ENCODE peak calls at places on chromosomes 2 and 18, in nine cellular contexts. One of them, this sample, is unnamed.

GRCh38 chr2:66569321-66569851 is 134.5 kb downstream of the MEIS1 start:
- DNase-seq in epithelial cell of prostate: no peak
- DNase-seq in H54: no peak
- DNase-seq in stimulated activated naive B cell treated with anti-CD40 and anti-IgM and Interleukin-4, amounts not matched to agents 10 μg/mL and 1 μg/mL and 100 μg/mL, for 72 hours: no peak
- DNase-seq in NCI-H774: peak; percentile 12
- DNase-seq in GF-D8: peak; percentile 23
- DNase-seq in foreskin keratinocyte: no peak
- DNase-seq in NT2/D1: no peak
- DNase-seq in K562: no peak
- DNase-seq in this sample: no peak

GRCh38 chr18:12645751-12646203 is 12.1 kb downstream of the SPIRE1 start:
- DNase-seq in epithelial cell of prostate: no peak
- DNase-seq in H54: no peak
- DNase-seq in stimulated activated naive B cell treated with anti-CD40 and anti-IgM and Interleukin-4, amounts not matched to agents 10 μg/mL and 1 μg/mL and 100 μg/mL, for 72 hours: no peak
- DNase-seq in NCI-H774: peak; percentile 20
- DNase-seq in GF-D8: no peak
- DNase-seq in foreskin keratinocyte: no peak
- DNase-seq in NT2/D1: no peak
- DNase-seq in K562: no peak
- DNase-seq in this sample: no peak

GRCh38 chr2:101114268-101114783 is 36.9 kb downstream of the TBC1D8 start:
- DNase-seq in epithelial cell of prostate: no peak
- DNase-seq in H54: no peak
- DNase-seq in stimulated activated naive B cell treated with anti-CD40 and anti-IgM and Interleukin-4, amounts not matched to agents 10 μg/mL and 1 μg/mL and 100 μg/mL, for 72 hours: no peak
- DNase-seq in NCI-H774: no peak
- DNase-seq in GF-D8: no peak
- DNase-seq in foreskin keratinocyte: no peak
- DNase-seq in NT2/D1: no peak
- DNase-seq in K562: no peak
- DNase-seq in this sample: no peak

GRCh38 chr18:7272268-7273049 is 41.6 kb downstream of the LRRC30 start:
- DNase-seq in epithelial cell of prostate: peak; percentile 29
- DNase-seq in H54: peak; percentile 32
- DNase-seq in stimulated activated naive B cell treated with anti-CD40 and anti-IgM and Interleukin-4, amounts not matched to agents 10 μg/mL and 1 μg/mL and 100 μg/mL, for 72 hours: no peak
- DNase-seq in NCI-H774: peak; percentile 12
- DNase-seq in GF-D8: peak; percentile 11
- DNase-seq in foreskin keratinocyte: peak; percentile 47
- DNase-seq in NT2/D1: peak; percentile 38
- DNase-seq in K562: no peak
- DNase-seq in this sample: peak; percentile 27

GRCh38 chr2:205869439-205869838 is 187.1 kb downstream of the NRP2 start:
- DNase-seq in epithelial cell of prostate: no peak
- DNase-seq in H54: no peak
- DNase-seq in stimulated activated naive B cell treated with anti-CD40 and anti-IgM and Interleukin-4, amounts not matched to agents 10 μg/mL and 1 μg/mL and 100 μg/mL, for 72 hours: no peak
- DNase-seq in NCI-H774: no peak
- DNase-seq in GF-D8: no peak
- DNase-seq in foreskin keratinocyte: no peak
- DNase-seq in NT2/D1: no peak
- DNase-seq in K562: no peak
- DNase-seq in this sample: no peak

GRCh38 chr2:191892391-191892790 is 45.5 kb upstream of the CAVIN2 start:
- DNase-seq in epithelial cell of prostate: no peak
- DNase-seq in H54: no peak
- DNase-seq in stimulated activated naive B cell treated with anti-CD40 and anti-IgM and Interleukin-4, amounts not matched to agents 10 μg/mL and 1 μg/mL and 100 μg/mL, for 72 hours: no peak
- DNase-seq in NCI-H774: no peak
- DNase-seq in GF-D8: no peak
- DNase-seq in foreskin keratinocyte: peak; percentile 87
- DNase-seq in NT2/D1: no peak
- DNase-seq in K562: no peak
- DNase-seq in this sample: no peak

GRCh38 chr2:70977605-70978205 is 725 bp upstream of the ANKRD53 start:
- DNase-seq in epithelial cell of prostate: peak; percentile 56
- DNase-seq in H54: no peak
- DNase-seq in stimulated activated naive B cell treated with anti-CD40 and anti-IgM and Interleukin-4, amounts not matched to agents 10 μg/mL and 1 μg/mL and 100 μg/mL, for 72 hours: peak; percentile 29
- DNase-seq in NCI-H774: peak; percentile 40
- DNase-seq in GF-D8: no peak
- DNase-seq in foreskin keratinocyte: peak; percentile 82
- DNase-seq in NT2/D1: no peak
- DNase-seq in K562: no peak
- DNase-seq in this sample: peak; percentile 20

GRCh38 chr2:234593636-234594035 is 96.8 kb upstream of the ARL4C start:
- DNase-seq in epithelial cell of prostate: no peak
- DNase-seq in H54: no peak
- DNase-seq in stimulated activated naive B cell treated with anti-CD40 and anti-IgM and Interleukin-4, amounts not matched to agents 10 μg/mL and 1 μg/mL and 100 μg/mL, for 72 hours: no peak
- DNase-seq in NCI-H774: no peak
- DNase-seq in GF-D8: no peak
- DNase-seq in foreskin keratinocyte: no peak
- DNase-seq in NT2/D1: no peak
- DNase-seq in K562: no peak
- DNase-seq in this sample: no peak